ENCODE peak calls at places on chromosomes 16 and 17, in four cellular contexts. A is brain microvascular endothelial cell, Q is HT-29, N is sciatic nerve. U is an unnamed sample.

GRCh38 chr16:74562117-74562516 is 44.8 kb downstream of the GLG1 start:
- DNase-seq in Q (no peak), A (no peak), N (no peak), U (no peak)

GRCh38 chr17:63480192-63480784 is 3.4 kb downstream of the ACE start:
- DNase-seq in Q (no peak), A (no peak), N (no peak), U (no peak)

GRCh38 chr17:44581868-44582267 is 24.6 kb downstream of the FZD2 start:
- DNase-seq in A (no peak), Q (no peak), N (no peak), U (no peak)

GRCh38 chr17:76635659-76636360 is 7.7 kb downstream of the ST6GALNAC1 start:
- DNase-seq in N (no peak), A (peak), Q (no peak), U (no peak)

GRCh38 chr17:42321555-42321954 is 33.3 kb downstream of the STAT5A start:
- DNase-seq in N (no peak), Q (no peak), A (no peak), U (no peak)

GRCh38 chr16:66382966-66383299 is 16.4 kb downstream of the CDH5 start:
- DNase-seq in A (peak), N (no peak), Q (no peak), U (no peak)

GRCh38 chr17:47649972-47650524 is 329 bp downstream of the KPNB1 start:
- DNase-seq in Q (no peak), N (no peak), A (no peak), U (no peak)

GRCh38 chr17:51617876-51618455 is 357.6 kb downstream of the UTP18 start:
- DNase-seq in Q (no peak), N (no peak), A (no peak), U (no peak)

GRCh38 chr17:17186051-17186450 is 20.1 kb downstream of the PLD6 start:
- DNase-seq in N (no peak), Q (peak), A (no peak), U (no peak)

GRCh38 chr16:57268804-57269800 is 15.4 kb downstream of the PLLP start:
- DNase-seq in Q (no peak), N (no peak), A (peak), U (no peak)

GRCh38 chr17:42675984-42676423 is 790 bp downstream of the PLEKHH3 start:
- DNase-seq in N (no peak), A (no peak), Q (peak), U (no peak)

GRCh38 chr16:66927012-66927436 is 1.7 kb upstream of the RRAD start:
- DNase-seq in N (no peak), A (peak), Q (peak), U (no peak)

GRCh38 chr17:41812176-41813038 is at the start of gene FKBP10:
- DNase-seq in Q (peak), N (peak), A (peak), U (no peak)

GRCh38 chr16:30602595-30603277 is 7.5 kb downstream of the ZNF689 start:
- DNase-seq in Q (no peak), A (no peak), N (no peak), U (no peak)

GRCh38 chr17:75516619-75517276 is 420 bp downstream of the TSEN54 start:
- DNase-seq in Q (peak), A (no peak), N (no peak), U (no peak)